ENCODE peak calls at places on chromosomes 1 and 21, in six cellular contexts. Z, E, M, P, Y and K are unnamed samples.

GRCh38 chr1:217134857-217135568 is 411.8 kb upstream of the ESRRG start:
- DNase-seq in M (no peak), Y (no peak), P (no peak), E (no peak), Z (peak; percentile 77), K (no peak)

GRCh38 chr1:85398391-85399064 is 66.4 kb downstream of the DDAH1 start:
- DNase-seq in Y (no peak), P (no peak), E (no peak), M (no peak), Z (no peak), K (no peak)

GRCh38 chr21:34812510-34813265 is 143.9 kb downstream of the CLIC6 start:
- DNase-seq in Y (peak; percentile 78), P (no peak), Z (no peak), M (no peak), E (no peak), K (no peak)

GRCh38 chr1:209777587-209777986 is 6.8 kb downstream of the C1orf74 start:
- DNase-seq in M (no peak), Z (no peak), Y (no peak), P (no peak), E (no peak), K (no peak)

GRCh38 chr1:42334240-42335049 is 590 bp downstream of the FOXJ3 start:
- DNase-seq in E (no peak), P (no peak), Y (peak; percentile 65), M (no peak), Z (peak; percentile 90), K (peak; percentile 38)

GRCh38 chr1:112618114-112618720 is 724 bp downstream of the ST7L start:
- DNase-seq in Z (peak; percentile 19), P (no peak), Y (no peak), M (no peak), E (no peak), K (no peak)

GRCh38 chr1:229203030-229203751 is 67.7 kb upstream of the RAB4A start:
- DNase-seq in Z (peak; percentile 55), P (no peak), M (peak; percentile 75), Y (peak; percentile 94), E (peak; percentile 47), K (no peak)

GRCh38 chr1:244970236-244970652 is 105.9 kb upstream of the HNRNPU start:
- DNase-seq in E (no peak), P (no peak), M (peak; percentile 88), Y (peak; percentile 77), Z (peak; percentile 82), K (peak; percentile 72)

GRCh38 chr1:88016947-88017346 is 667.1 kb upstream of the PKN2 start:
- DNase-seq in Z (no peak), Y (no peak), E (no peak), P (no peak), M (no peak), K (no peak)

GRCh38 chr1:60390593-60391282 is 317.2 kb upstream of the C1orf87 start:
- DNase-seq in E (no peak), M (no peak), Y (no peak), Z (no peak), P (no peak), K (no peak)

GRCh38 chr1:107175102-107175501 is 34.3 kb downstream of the NTNG1 start:
- DNase-seq in E (no peak), M (no peak), P (no peak), Z (no peak), Y (no peak), K (no peak)

GRCh38 chr1:36236302-36236701 is 12.1 kb downstream of the THRAP3 start:
- DNase-seq in Z (no peak), P (no peak), Y (no peak), E (no peak), M (no peak), K (no peak)

GRCh38 chr1:36238433-36238832 is 14.2 kb downstream of the THRAP3 start:
- DNase-seq in M (no peak), Y (no peak), Z (no peak), E (no peak), P (no peak), K (no peak)

DNA sequence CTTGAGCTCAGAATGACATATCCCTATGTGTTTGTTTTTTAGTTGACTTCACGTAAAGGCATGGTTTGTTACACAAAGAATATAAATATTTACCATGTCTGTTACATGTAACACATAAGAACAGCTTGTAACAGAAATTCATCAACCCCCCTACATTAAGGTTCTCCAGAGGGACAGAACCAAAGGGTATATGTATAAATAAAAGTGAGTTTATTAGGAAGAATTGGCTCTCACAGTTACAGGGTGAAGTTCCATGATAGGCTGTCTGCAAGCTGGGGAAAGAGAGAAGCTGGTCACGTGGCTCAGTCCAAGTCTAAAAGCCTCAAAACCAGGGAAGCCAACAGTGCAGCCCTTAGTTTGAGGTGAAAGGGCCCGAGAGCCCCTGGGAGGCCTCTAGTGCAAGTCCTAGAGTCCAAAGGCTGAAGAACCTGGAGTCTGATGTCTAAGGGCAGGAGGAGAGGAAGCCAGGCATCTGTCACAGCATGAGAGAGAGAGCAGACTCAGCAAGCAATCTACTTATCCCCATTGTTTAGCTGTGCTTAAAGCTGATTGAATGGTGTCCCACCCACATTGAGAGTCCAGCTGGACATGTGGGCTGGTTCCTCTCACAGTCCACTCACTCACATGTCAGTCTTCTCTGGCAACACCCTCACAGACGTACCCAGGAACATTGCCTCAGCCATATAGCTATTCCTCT is 15.8 kb downstream of the THRAP3 start:
- DNase-seq in E (no peak), P (no peak), Z (no peak), Y (peak; percentile 93), M (no peak), K (no peak)
- TF ChIP-seq GABPA in E (no peak), P (no peak), Z (no peak), Y (no peak), M (no peak), K (no peak)

GRCh38 chr1:203323587-203323986 is 18.3 kb downstream of the BTG2 start:
- DNase-seq in Z (no peak), Y (no peak), P (no peak), E (no peak), M (no peak), K (no peak)

GRCh38 chr1:203321273-203322052 is 16.1 kb downstream of the BTG2 start:
- DNase-seq in P (no peak), E (no peak), Y (no peak), M (no peak), Z (no peak), K (no peak)

GRCh38 chr1:203322480-203323179 is 17.3 kb downstream of the BTG2 start:
- DNase-seq in P (no peak), Y (no peak), M (no peak), E (no peak), Z (no peak), K (no peak)

GRCh38 chr1:203318229-203318517 is 12.9 kb downstream of the BTG2 start:
- DNase-seq in Y (no peak), E (no peak), P (no peak), Z (no peak), M (no peak), K (no peak)

GRCh38 chr1:203320546-203321272 is 15.4 kb downstream of the BTG2 start:
- DNase-seq in P (no peak), Z (no peak), Y (no peak), E (no peak), M (peak; percentile 54), K (peak; percentile 94)
- TF ChIP-seq GABPA in P (no peak), Z (no peak), Y (no peak), E (no peak), M (no peak), K (peak; percentile 70)

DNA sequence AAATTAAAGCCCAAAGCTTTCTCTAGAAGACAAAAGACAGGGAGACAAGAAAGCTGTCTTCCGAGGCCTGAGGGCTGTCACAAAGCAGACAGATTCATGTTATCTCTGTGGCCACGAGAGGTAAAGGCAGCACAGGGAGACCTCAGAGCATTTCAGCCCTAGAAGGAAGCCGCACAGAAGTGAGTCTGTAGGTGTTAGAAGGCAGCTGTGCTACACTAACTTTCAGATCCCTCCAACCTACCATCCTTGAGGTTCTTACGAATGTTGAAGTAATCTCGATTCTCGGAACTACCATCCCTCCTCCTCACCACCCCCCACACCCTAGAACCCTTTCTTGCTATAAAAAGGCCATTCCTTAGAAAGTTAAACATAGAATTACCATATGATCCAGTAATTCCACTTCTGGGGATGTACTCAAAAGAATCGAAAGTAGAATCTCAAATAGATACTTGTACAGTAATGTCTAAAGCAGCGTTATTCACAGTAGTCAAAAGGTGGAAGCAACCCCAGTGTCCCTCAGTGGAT is 21.5 kb upstream of the LYST start:
- DNase-seq in P (peak; percentile 79), Z (no peak), E (no peak), M (no peak), Y (no peak), K (no peak)
- TF ChIP-seq GABPA in P (no peak), Z (no peak), E (no peak), M (no peak), Y (no peak), K (no peak)

GRCh38 chr1:9413877-9414213 is 121.2 kb downstream of the SPSB1 start:
- DNase-seq in Y (no peak), Z (no peak), P (no peak), M (no peak), E (no peak), K (no peak)
- TF ChIP-seq GABPA in Y (no peak), Z (no peak), P (no peak), M (no peak), E (no peak), K (no peak)

GRCh38 chr1:155124503-155125463 is 2.9 kb upstream of the EFNA1 start:
- DNase-seq in Y (no peak), M (no peak), Z (no peak), P (no peak), E (no peak), K (no peak)
- TF ChIP-seq GABPA in Y (no peak), M (no peak), Z (no peak), P (no peak), E (no peak), K (no peak)

DNA sequence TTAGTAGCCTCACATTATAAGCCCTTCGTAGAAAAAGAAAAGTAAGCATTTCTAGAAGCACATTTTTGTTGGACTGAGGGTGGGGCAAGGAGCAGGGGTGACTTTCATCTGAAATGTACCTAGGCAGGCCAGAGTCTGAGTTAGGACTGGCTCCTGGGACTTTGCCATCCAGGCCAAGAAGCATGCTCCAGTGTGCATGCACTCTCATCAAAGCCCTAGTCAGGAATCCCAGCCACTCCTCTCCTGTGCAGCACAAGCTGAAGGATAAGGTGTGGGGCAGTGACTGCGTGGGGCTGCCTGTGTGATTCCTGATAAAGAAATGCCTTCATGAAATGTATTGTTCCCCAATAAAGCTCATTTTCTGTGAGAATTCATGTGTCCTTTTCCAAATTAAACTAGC is 88.2 kb downstream of the GFI1 start:
- DNase-seq in Z (no peak), E (no peak), P (no peak), Y (no peak), M (no peak), K (peak; percentile 29)
- TF ChIP-seq GABPA in Z (no peak), E (no peak), P (no peak), Y (no peak), M (no peak), K (no peak)

DNA sequence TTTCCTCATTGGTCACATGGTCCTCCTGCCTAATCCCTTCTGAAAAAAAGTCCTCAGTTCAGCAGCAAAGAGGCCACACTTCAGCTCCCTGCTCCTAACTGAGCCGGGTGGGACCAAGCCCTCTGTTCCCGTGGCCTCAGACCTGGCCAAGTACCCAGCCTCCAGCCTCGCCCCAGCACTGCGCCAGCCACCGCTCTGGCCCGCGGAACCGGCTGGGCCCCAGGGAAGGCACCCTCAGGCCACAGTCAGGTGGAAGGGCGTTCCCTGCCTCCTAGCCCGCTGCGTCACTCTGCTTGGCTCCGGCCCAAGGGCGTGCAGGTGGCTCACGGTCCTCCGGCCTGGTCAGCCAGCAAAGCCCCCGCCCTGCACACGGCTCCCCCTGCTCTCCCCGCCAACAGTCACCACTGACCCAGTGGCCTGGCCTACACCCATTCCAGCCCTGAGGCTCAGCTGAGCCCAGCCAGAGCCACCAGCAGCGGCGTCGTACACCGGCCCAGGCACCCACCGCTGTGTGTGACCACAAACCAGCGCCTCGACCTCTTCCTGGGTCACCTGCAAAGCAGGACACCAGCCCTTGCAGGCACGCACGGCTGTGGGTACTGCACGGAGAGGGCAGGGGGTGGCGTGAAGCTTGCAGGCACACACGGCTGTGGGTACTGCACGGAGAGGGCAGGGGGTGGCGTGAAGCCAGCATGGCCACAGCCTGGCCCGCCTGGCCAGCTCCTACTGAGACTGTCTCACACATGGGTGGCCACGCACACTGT is 19.4 kb downstream of the NADK start:
- DNase-seq in Z (no peak), M (peak; percentile 88), E (no peak), P (no peak), Y (no peak), K (no peak)
- TF ChIP-seq GABPA in Z (no peak), M (no peak), E (no peak), P (no peak), Y (no peak), K (no peak)